ENCODE peak calls at places on chromosomes 2 and 18, in ten cellular contexts. N is GDM1; W is HT1080; D is thoracic aorta; X is GM12878; R is Peyer's patch; A is ovary; L is GM10248; J is H54; C is stimulated activated CD8-positive, alpha-beta memory T cell treated with anti-CD3 and anti-CD28 coated beads, Interleukin-15, amount 100 ng/mL, for 48 hours. S is an unnamed sample.

GRCh38 chr2:54422072-54422581 is 34.0 kb upstream of the SPTBN1 start:
- DNase-seq in N (peak), W (no peak), D (no peak), X (no peak), R (no peak), A (no peak), L (no peak), J (no peak), C (peak), S (no peak)

GRCh38 chr2:17271401-17271800 is 246.8 kb downstream of the RAD51AP2 start:
- DNase-seq in N (no peak), W (no peak), D (no peak), X (no peak), R (no peak), A (no peak), L (no peak), J (no peak), C (no peak), S (no peak)

GRCh38 chr2:186544255-186544675 is 45.6 kb upstream of the ITGAV start:
- DNase-seq in N (no peak), W (peak), D (no peak), X (no peak), R (no peak), A (no peak), L (no peak), J (peak), C (no peak), S (no peak)

GRCh38 chr2:187208199-187208785 is 239.8 kb downstream of the CALCRL start:
- DNase-seq in N (no peak), W (no peak), D (no peak), X (no peak), R (no peak), A (no peak), L (no peak), J (no peak), C (no peak), S (no peak)

GRCh38 chr2:45083175-45083574 is 73.9 kb upstream of the SIX2 start:
- DNase-seq in N (no peak), W (peak), D (no peak), X (no peak), R (no peak), A (no peak), L (no peak), J (no peak), C (no peak), S (no peak)

GRCh38 chr2:201237486-201238241 is 22.7 kb upstream of the CASP8 start:
- DNase-seq in N (peak), W (no peak), D (no peak), X (no peak), R (no peak), A (no peak), L (no peak), J (no peak), C (no peak), S (no peak)

GRCh38 chr2:157592983-157593382 is 35.7 kb downstream of the ACVR1C start:
- DNase-seq in N (no peak), W (no peak), D (no peak), X (no peak), R (no peak), A (no peak), L (no peak), J (no peak), C (no peak), S (no peak)

GRCh38 chr18:43789234-43790000 is 512.1 kb upstream of the SYT4 start:
- DNase-seq in N (no peak), W (no peak), D (no peak), X (no peak), R (no peak), A (no peak), L (no peak), J (no peak), C (no peak), S (no peak)

GRCh38 chr2:53021285-53021684 is 746.3 kb upstream of the CHAC2 start:
- DNase-seq in N (no peak), W (peak), D (no peak), X (no peak), R (no peak), A (no peak), L (no peak), J (no peak), C (no peak), S (no peak)

GRCh38 chr2:114745700-114746099 is 303.3 kb downstream of the DPP10 start:
- DNase-seq in N (no peak), W (no peak), D (no peak), X (no peak), R (no peak), A (no peak), L (no peak), J (no peak), C (no peak), S (no peak)

GRCh38 chr2:20108655-20109396 is 57.4 kb upstream of the LAPTM4A start:
- DNase-seq in N (no peak), W (peak), D (no peak), X (no peak), R (no peak), A (no peak), L (no peak), J (peak), C (no peak), S (peak)

GRCh38 chr2:74690571-74690970 is 36.5 kb downstream of the SEMA4F start:
- DNase-seq in N (peak), W (peak), D (no peak), X (peak), R (no peak), A (no peak), L (peak), J (peak), C (no peak), S (peak)

GRCh38 chr18:66874375-66874774 is 270.5 kb upstream of the CDH19 start:
- DNase-seq in N (no peak), W (no peak), D (no peak), X (no peak), R (no peak), A (no peak), L (no peak), J (no peak), C (no peak), S (no peak)

GRCh38 chr2:72112421-72112820 is 35.2 kb downstream of the CYP26B1 start:
- DNase-seq in N (no peak), W (peak), D (no peak), X (no peak), R (no peak), A (no peak), L (no peak), J (no peak), C (no peak), S (peak)

GRCh38 chr2:150479075-150479915 is 8.2 kb downstream of the RND3 start:
- DNase-seq in N (no peak), W (peak), D (no peak), X (no peak), R (no peak), A (no peak), L (no peak), J (no peak), C (no peak), S (no peak)

GRCh38 chr18:23719634-23720201 is 30.5 kb downstream of the LAMA3 start:
- DNase-seq in N (no peak), W (peak), D (peak), X (no peak), R (no peak), A (no peak), L (no peak), J (peak), C (no peak), S (no peak)

GRCh38 chr2:100427627-100428258 is 10.3 kb upstream of the CHST10 start:
- DNase-seq in N (peak), W (peak), D (no peak), X (no peak), R (no peak), A (peak), L (peak), J (peak), C (peak), S (peak)

GRCh38 chr2:219461061-219461514 is 26.4 kb downstream of the SPEG start:
- DNase-seq in N (no peak), W (no peak), D (no peak), X (no peak), R (no peak), A (peak), L (no peak), J (no peak), C (no peak), S (no peak)

GRCh38 chr2:167925775-167926174 is 321.6 kb downstream of the STK39 start:
- DNase-seq in N (no peak), W (no peak), D (no peak), X (no peak), R (no peak), A (no peak), L (no peak), J (no peak), C (no peak), S (no peak)

GRCh38 chr18:26911840-26912239 is 46.3 kb upstream of the AQP4 start:
- DNase-seq in N (no peak), W (no peak), D (no peak), X (no peak), R (no peak), A (no peak), L (no peak), J (no peak), C (no peak), S (no peak)

GRCh38 chr18:49652841-49653240 is 91.0 kb downstream of the LIPG start:
- DNase-seq in N (no peak), W (no peak), D (no peak), X (no peak), R (no peak), A (no peak), L (no peak), J (no peak), C (no peak), S (no peak)

GRCh38 chr2:204578928-204579598 is 33.8 kb downstream of the PARD3B start:
- DNase-seq in N (no peak), W (no peak), D (no peak), X (no peak), R (no peak), A (no peak), L (no peak), J (no peak), C (no peak), S (no peak)

GRCh38 chr2:239288951-239289481 is 111.8 kb downstream of the HDAC4 start:
- DNase-seq in N (no peak), W (no peak), D (no peak), X (peak), R (peak), A (no peak), L (peak), J (no peak), C (no peak), S (no peak)

GRCh38 chr2:8475349-8476045 is 206.4 kb upstream of the ID2 start:
- DNase-seq in N (no peak), W (no peak), D (no peak), X (peak), R (no peak), A (no peak), L (peak), J (no peak), C (peak), S (peak)

GRCh38 chr2:219159771-219160185 is 837 bp downstream of the NHEJ1 start:
- DNase-seq in N (no peak), W (no peak), D (no peak), X (no peak), R (no peak), A (no peak), L (no peak), J (no peak), C (no peak), S (no peak)